ENCODE peak calls at places on chromosomes 2 and 18, in ten cellular contexts. J, S, V, Y, E, W, U, N, L and P are unnamed samples.

GRCh38 chr2:119208791-119209203 is 14.8 kb upstream of the STEAP3 start:
- DNase-seq in J (no peak), S (no peak), V (peak; percentile 26), Y (no peak), E (no peak), W (no peak), U (no peak), N (no peak), L (no peak), P (no peak)

GRCh38 chr2:33459745-33460144 is 16.7 kb upstream of the RASGRP3 start:
- DNase-seq in J (no peak), S (no peak), V (no peak), Y (no peak), E (no peak), W (no peak), U (no peak), N (no peak), L (no peak), P (no peak)

GRCh38 chr2:58594175-58594574 is 353.1 kb upstream of the FANCL start:
- DNase-seq in J (no peak), S (no peak), V (peak; percentile 18), Y (no peak), E (no peak), W (no peak), U (no peak), N (peak; percentile 21), L (peak; percentile 46), P (no peak)

GRCh38 chr2:12318427-12319057 is 398.2 kb upstream of the TRIB2 start:
- DNase-seq in J (peak; percentile 46), S (no peak), V (no peak), Y (no peak), E (no peak), W (no peak), U (no peak), N (no peak), L (no peak), P (no peak)

GRCh38 chr18:58596265-58596681 is 32.6 kb downstream of the ALPK2 start:
- DNase-seq in J (no peak), S (no peak), V (no peak), Y (no peak), E (no peak), W (no peak), U (no peak), N (no peak), L (no peak), P (no peak)

GRCh38 chr2:65057391-65058052 is 1.3 kb downstream of the CEP68 start:
- DNase-seq in J (no peak), S (no peak), V (no peak), Y (no peak), E (no peak), W (no peak), U (peak; percentile 76), N (peak; percentile 27), L (no peak), P (no peak)

GRCh38 chr18:23716516-23716915 is 27.3 kb downstream of the LAMA3 start:
- DNase-seq in J (no peak), S (no peak), V (no peak), Y (no peak), E (peak; percentile 44), W (no peak), U (no peak), N (no peak), L (no peak), P (no peak)

GRCh38 chr2:200585730-200586643 is at the start of gene AOX1:
- DNase-seq in J (peak; percentile 47), S (peak; percentile 90), V (no peak), Y (peak; percentile 59), E (peak; percentile 68), W (peak; percentile 48), U (no peak), N (peak; percentile 70), L (no peak), P (peak; percentile 79)

GRCh38 chr2:12105180-12105579 is 358.7 kb downstream of the LPIN1 start:
- DNase-seq in J (no peak), S (no peak), V (no peak), Y (no peak), E (no peak), W (no peak), U (no peak), N (no peak), L (no peak), P (no peak)

GRCh38 chr2:106959975-106960632 is 74.1 kb upstream of the ST6GAL2 start:
- DNase-seq in J (no peak), S (no peak), V (no peak), Y (no peak), E (no peak), W (no peak), U (no peak), N (no peak), L (no peak), P (no peak)

GRCh38 chr2:132814651-132815050 is 144.6 kb upstream of the LYPD1 start:
- DNase-seq in J (no peak), S (no peak), V (no peak), Y (no peak), E (no peak), W (no peak), U (no peak), N (no peak), L (no peak), P (no peak)
- TF ChIP-seq CTCF in J (no peak), S (no peak), V (no peak), Y (no peak), E (no peak), W (no peak), U (no peak), N (no peak), L (no peak), P (no peak)

GRCh38 chr2:113978524-113979171 is 88.8 kb downstream of the ACTR3 start:
- DNase-seq in J (no peak), S (no peak), V (no peak), Y (no peak), E (no peak), W (no peak), U (no peak), N (no peak), L (no peak), P (no peak)

GRCh38 chr2:113977660-113978523 is 88.0 kb downstream of the ACTR3 start:
- DNase-seq in J (no peak), S (no peak), V (no peak), Y (no peak), E (no peak), W (no peak), U (no peak), N (peak; percentile 100), L (no peak), P (no peak)

GRCh38 chr2:113976277-113976928 is 86.5 kb downstream of the ACTR3 start:
- DNase-seq in J (no peak), S (no peak), V (no peak), Y (no peak), E (no peak), W (no peak), U (no peak), N (no peak), L (no peak), P (no peak)

GRCh38 chr2:113979172-113980128 is 89.6 kb downstream of the ACTR3 start:
- DNase-seq in J (no peak), S (no peak), V (no peak), Y (no peak), E (peak; percentile 36), W (no peak), U (no peak), N (no peak), L (peak; percentile 45), P (peak; percentile 41)

GRCh38 chr2:113977060-113977659 is 87.3 kb downstream of the ACTR3 start:
- DNase-seq in J (no peak), S (no peak), V (no peak), Y (no peak), E (no peak), W (no peak), U (no peak), N (no peak), L (no peak), P (no peak)
- TF ChIP-seq EP300 in J (no peak), S (no peak), V (no peak), Y (no peak), E (no peak), W (no peak), U (no peak), N (no peak), L (no peak), P (no peak)

GRCh38 chr2:207333599-207334308 is 168.0 kb upstream of the KLF7 start:
- DNase-seq in J (no peak), S (no peak), V (no peak), Y (no peak), E (no peak), W (no peak), U (no peak), N (no peak), L (no peak), P (no peak)

GRCh38 chr2:207334631-207335371 is 169.1 kb upstream of the KLF7 start:
- DNase-seq in J (peak; percentile 47), S (peak; percentile 88), V (peak; percentile 72), Y (peak; percentile 14), E (peak; percentile 79), W (peak; percentile 53), U (no peak), N (no peak), L (no peak), P (peak; percentile 60)

GRCh38 chr2:207331674-207332073 is 165.9 kb upstream of the KLF7 start:
- DNase-seq in J (no peak), S (no peak), V (no peak), Y (no peak), E (no peak), W (no peak), U (no peak), N (no peak), L (no peak), P (no peak)

GRCh38 chr2:207332473-207333212 is 166.9 kb upstream of the KLF7 start:
- DNase-seq in J (no peak), S (no peak), V (no peak), Y (no peak), E (no peak), W (no peak), U (no peak), N (no peak), L (no peak), P (no peak)

GRCh38 chr2:207334309-207334630 is 168.5 kb upstream of the KLF7 start:
- DNase-seq in J (no peak), S (no peak), V (no peak), Y (no peak), E (no peak), W (no peak), U (no peak), N (no peak), L (no peak), P (no peak)
- H3K4me3 ChIP-seq in J (peak overlapping the region; percentile 6), S (peak overlapping the region; percentile 35), V (peak overlapping the region; percentile 19), Y (peak overlapping the region; percentile 23), E (no peak overlapping the region), W (peak overlapping the region; percentile 22), U (peak overlapping the region; percentile 46), N (no peak overlapping the region), L (no peak overlapping the region), P (peak overlapping the region; percentile 10)

GRCh38 chr2:96875498-96876035 is 5.7 kb upstream of the SEMA4C start:
- DNase-seq in J (no peak), S (no peak), V (no peak), Y (no peak), E (no peak), W (no peak), U (no peak), N (peak; percentile 27), L (no peak), P (no peak)
- TF ChIP-seq CTCF in J (no peak), S (no peak), V (no peak), Y (no peak), E (no peak), W (no peak), U (no peak), N (no peak), L (no peak), P (no peak)